ENCODE peak calls at places on chromosome 1, in nine cellular contexts. Y is effector CD4-positive, alpha-beta T cell; T is choroid plexus epithelial cell; C is NCI-H345; E is NCI-H1092; W is head of caudate nucleus; Z is KG1; K is dermis blood vessel endothelial cell; J is iris pigment epithelial cell. O is an unnamed sample.

GRCh38 chr1:232249834-232250233 is 380.1 kb downstream of the SIPA1L2 start:
- DNase-seq in Y (no peak), T (no peak), C (no peak), E (no peak), W (no peak), Z (no peak), K (no peak), J (no peak), O (no peak)

GRCh38 chr1:225950905-225951351 is 9.9 kb upstream of the LEFTY2 start:
- DNase-seq in Y (no peak), T (no peak), C (no peak), E (no peak), W (no peak), Z (no peak), K (no peak), J (no peak), O (no peak)

GRCh38 chr1:205354259-205354904 is 2.3 kb downstream of the KLHDC8A start:
- DNase-seq in Y (peak), T (peak), C (peak), E (peak), W (peak), Z (peak), K (peak), J (peak), O (peak)

GRCh38 chr1:96425382-96426129 is 296.0 kb upstream of the PTBP2 start:
- DNase-seq in Y (no peak), T (no peak), C (no peak), E (no peak), W (no peak), Z (no peak), K (no peak), J (no peak), O (no peak)

GRCh38 chr1:112699425-112700144 is 7.3 kb downstream of the RHOC start:
- DNase-seq in Y (no peak), T (no peak), C (no peak), E (no peak), W (no peak), Z (no peak), K (no peak), J (no peak), O (no peak)

GRCh38 chr1:111864862-111865261 is 109.2 kb downstream of the DDX20 start:
- DNase-seq in Y (no peak), T (peak), C (no peak), E (no peak), W (no peak), Z (no peak), K (no peak), J (no peak), O (peak)

GRCh38 chr1:96365076-96365475 is 356.5 kb upstream of the PTBP2 start:
- DNase-seq in Y (no peak), T (peak), C (no peak), E (no peak), W (no peak), Z (no peak), K (peak), J (peak), O (no peak)

GRCh38 chr1:169483500-169483966 is 2.2 kb downstream of the SLC19A2 start:
- DNase-seq in Y (no peak), T (peak), C (no peak), E (no peak), W (no peak), Z (no peak), K (no peak), J (peak), O (no peak)

GRCh38 chr1:186620951-186621350 is 59.3 kb downstream of the PTGS2 start:
- DNase-seq in Y (no peak), T (peak), C (no peak), E (no peak), W (no peak), Z (peak), K (no peak), J (peak), O (peak)

GRCh38 chr1:48853006-48853405 is 76.3 kb upstream of the BEND5 start:
- DNase-seq in Y (no peak), T (peak), C (no peak), E (no peak), W (no peak), Z (no peak), K (no peak), J (peak), O (peak)

O was measured in brain microvascular endothelial cell.